ENCODE peak calls at places on chromosomes 3 and 15, in five cellular contexts. I, U, C, T and O are unnamed samples.

GRCh38 chr3:2923390-2923789 is 186.8 kb downstream of the IL5RA start:
- DNase-seq in I (no peak), U (no peak), C (no peak), T (no peak), O (no peak)

GRCh38 chr3:1439395-1439794 is 346.6 kb downstream of the CNTN6 start:
- DNase-seq in I (no peak), U (no peak), C (no peak), T (peak), O (no peak)

GRCh38 chr15:76168237-76168984 is 108.6 kb downstream of the TMEM266 start:
- DNase-seq in I (no peak), U (no peak), C (no peak), T (no peak), O (no peak)

GRCh38 chr3:158659454-158660237 is 12.8 kb downstream of the LXN start:
- DNase-seq in I (peak), U (peak), C (peak), T (peak), O (no peak)

GRCh38 chr15:62719316-62719715 is 323.2 kb upstream of the TPM1 start:
- DNase-seq in I (no peak), U (no peak), C (no peak), T (no peak), O (no peak)

GRCh38 chr3:135238866-135239434 is 443.9 kb downstream of the EPHB1 start:
- DNase-seq in I (no peak), U (no peak), C (no peak), T (no peak), O (no peak)

GRCh38 chr3:16950845-16951244 is 66.1 kb downstream of the PLCL2 start:
- DNase-seq in I (no peak), U (no peak), C (no peak), T (no peak), O (no peak)

GRCh38 chr3:12194209-12194608 is 35.5 kb upstream of the TIMP4 start:
- DNase-seq in I (no peak), U (no peak), C (no peak), T (no peak), O (no peak)

GRCh38 chr3:88863196-88863595 is 244.2 kb upstream of the EPHA3 start:
- DNase-seq in I (no peak), U (no peak), C (no peak), T (no peak), O (no peak)

GRCh38 chr3:185162634-185163033 is 9.8 kb upstream of the C3orf70 start:
- DNase-seq in I (no peak), U (no peak), C (no peak), T (no peak), O (no peak)

GRCh38 chr3:56137406-56137805 is 330.9 kb downstream of the ERC2 start:
- DNase-seq in I (no peak), U (no peak), C (no peak), T (no peak), O (no peak)

GRCh38 chr3:85172001-85172400 is 213.2 kb downstream of the CADM2 start:
- DNase-seq in I (no peak), U (no peak), C (no peak), T (no peak), O (no peak)

GRCh38 chr3:151707216-151707615 is 26.5 kb upstream of the AADACL2 start:
- DNase-seq in I (no peak), U (no peak), C (no peak), T (no peak), O (no peak)

GRCh38 chr3:107421170-107421792 is 44.0 kb downstream of the CCDC54 start:
- DNase-seq in I (no peak), U (no peak), C (no peak), T (no peak), O (no peak)

GRCh38 chr15:47289667-47290066 is 427.6 kb upstream of the SEMA6D start:
- DNase-seq in I (no peak), U (no peak), C (no peak), T (no peak), O (no peak)

GRCh38 chr15:27655063-27655462 is 444.1 kb downstream of the OCA2 start:
- DNase-seq in I (no peak), U (no peak), C (no peak), T (no peak), O (no peak)

GRCh38 chr15:101372149-101372577 is 77.1 kb upstream of the SNRPA1 start:
- DNase-seq in I (no peak), U (no peak), C (peak), T (no peak), O (no peak)

GRCh38 chr3:50585919-50586762 is 16.8 kb downstream of the HEMK1 start:
- DNase-seq in I (no peak), U (no peak), C (no peak), T (no peak), O (no peak)

GRCh38 chr15:29183071-29183831 is 86.4 kb downstream of the NSMCE3 start:
- DNase-seq in I (no peak), U (no peak), C (no peak), T (no peak), O (no peak)

GRCh38 chr15:62503451-62503850 is 338.4 kb upstream of the C2CD4B start:
- DNase-seq in I (peak), U (no peak), C (peak), T (no peak), O (peak)

GRCh38 chr3:74445541-74445940 is 168.9 kb downstream of the CNTN3 start:
- DNase-seq in I (no peak), U (no peak), C (no peak), T (no peak), O (no peak)

GRCh38 chr3:165920984-165921383 is 83.8 kb upstream of the BCHE start:
- DNase-seq in I (no peak), U (no peak), C (no peak), T (no peak), O (no peak)

GRCh38 chr3:171458056-171458856 is 1.9 kb downstream of the TNIK start:
- DNase-seq in I (no peak), U (no peak), C (no peak), T (peak), O (no peak)

GRCh38 chr3:127483902-127484591 is 106.5 kb downstream of the TPRA1 start:
- DNase-seq in I (no peak), U (no peak), C (peak), T (peak), O (no peak)

GRCh38 chr15:100663066-100663465 is 60.7 kb downstream of the ASB7 start:
- DNase-seq in I (no peak), U (peak), C (no peak), T (no peak), O (no peak)

GRCh38 chr3:100149130-100149529 is 34.8 kb upstream of the FILIP1L start:
- DNase-seq in I (no peak), U (no peak), C (no peak), T (no peak), O (no peak)

GRCh38 chr15:42608110-42608531 is 32.7 kb downstream of the STARD9 start:
- DNase-seq in I (no peak), U (no peak), C (no peak), T (no peak), O (no peak)

GRCh38 chr15:70761046-70761445 is 2.3 kb downstream of the UACA start:
- DNase-seq in I (no peak), U (no peak), C (no peak), T (no peak), O (no peak)

GRCh38 chr3:123113889-123114450 is 47.1 kb downstream of the PDIA5 start:
- DNase-seq in I (no peak), U (no peak), C (no peak), T (no peak), O (no peak)

GRCh38 chr3:89368846-89369245 is 261.4 kb downstream of the EPHA3 start:
- DNase-seq in I (no peak), U (no peak), C (no peak), T (no peak), O (no peak)

GRCh38 chr3:169627073-169627472 is 36.4 kb downstream of the MECOM start:
- DNase-seq in I (no peak), U (no peak), C (no peak), T (no peak), O (no peak)

GRCh38 chr3:72951259-72951722 is 45.3 kb upstream of the PPP4R2 start:
- DNase-seq in I (no peak), U (no peak), C (no peak), T (no peak), O (no peak)

GRCh38 chr3:59659755-59660154 is 609.9 kb upstream of the CFAP20DC start:
- DNase-seq in I (no peak), U (no peak), C (no peak), T (no peak), O (no peak)

GRCh38 chr3:141367038-141367730 is 1.1 kb upstream of the ZBTB38 start:
- DNase-seq in I (no peak), U (no peak), C (peak), T (no peak), O (no peak)

GRCh38 chr3:126621171-126621570 is 33.8 kb downstream of the TXNRD3 start:
- DNase-seq in I (no peak), U (no peak), C (no peak), T (no peak), O (no peak)

GRCh38 chr15:60390931-60391501 is 6.8 kb downstream of the ANXA2 start:
- DNase-seq in I (no peak), U (no peak), C (peak), T (peak), O (no peak)

GRCh38 chr3:118641608-118642007 is 393.0 kb downstream of the IGSF11 start:
- DNase-seq in I (no peak), U (no peak), C (no peak), T (no peak), O (no peak)

GRCh38 chr15:64905119-64905831 is 6.4 kb upstream of the ANKDD1A start:
- DNase-seq in I (peak), U (peak), C (peak), T (peak), O (peak)

GRCh38 chr3:167209011-167209410 is 171.1 kb downstream of the ZBBX start:
- DNase-seq in I (no peak), U (no peak), C (no peak), T (no peak), O (no peak)

GRCh38 chr15:32698773-32699390 is 18.9 kb upstream of the GREM1 start:
- DNase-seq in I (no peak), U (no peak), C (no peak), T (no peak), O (no peak)

DNA sequence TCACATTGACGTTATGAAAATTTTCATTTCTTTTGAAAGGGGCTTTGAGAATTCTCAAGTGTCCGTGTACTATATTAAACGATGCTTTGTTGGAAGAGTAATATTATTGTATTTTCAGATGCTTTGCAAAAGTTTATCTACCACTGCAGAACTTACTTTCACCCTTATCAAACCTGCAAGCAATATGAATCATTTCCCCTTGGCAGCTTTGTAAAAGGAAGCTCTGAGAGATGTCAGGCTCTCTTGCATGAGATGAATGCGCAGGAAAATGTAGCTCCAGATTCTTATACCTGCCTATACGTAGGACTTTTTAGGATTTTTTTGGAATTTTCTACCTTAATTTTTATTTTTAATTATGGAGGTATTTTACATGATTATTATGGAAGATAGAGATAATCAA is 34.5 kb downstream of the GPD1L start:
- DNase-seq in I (no peak), U (no peak), C (no peak), T (no peak), O (no peak)
- TF ChIP-seq EP300 in I (no peak), U (no peak), C (no peak), T (no peak), O (peak)

GRCh38 chr3:9314796-9315195 is 48.1 kb upstream of the THUMPD3 start:
- DNase-seq in I (no peak), U (no peak), C (no peak), T (no peak), O (no peak)
- TF ChIP-seq EP300 in I (no peak), U (no peak), C (no peak), T (no peak), O (no peak)

GRCh38 chr15:49620658-49621326 is at the start of the genes DTWD1 and FAM227B:
- DNase-seq in I (peak), U (peak), C (peak), T (peak), O (peak)
- TF ChIP-seq EP300 in I (peak), U (no peak), C (no peak), T (no peak), O (peak)

GRCh38 chr3:30673425-30674341 is 67.3 kb downstream of the TGFBR2 start:
- DNase-seq in I (no peak), U (no peak), C (no peak), T (no peak), O (no peak)
- TF ChIP-seq EP300 in I (no peak), U (no peak), C (no peak), T (no peak), O (no peak)

DNA sequence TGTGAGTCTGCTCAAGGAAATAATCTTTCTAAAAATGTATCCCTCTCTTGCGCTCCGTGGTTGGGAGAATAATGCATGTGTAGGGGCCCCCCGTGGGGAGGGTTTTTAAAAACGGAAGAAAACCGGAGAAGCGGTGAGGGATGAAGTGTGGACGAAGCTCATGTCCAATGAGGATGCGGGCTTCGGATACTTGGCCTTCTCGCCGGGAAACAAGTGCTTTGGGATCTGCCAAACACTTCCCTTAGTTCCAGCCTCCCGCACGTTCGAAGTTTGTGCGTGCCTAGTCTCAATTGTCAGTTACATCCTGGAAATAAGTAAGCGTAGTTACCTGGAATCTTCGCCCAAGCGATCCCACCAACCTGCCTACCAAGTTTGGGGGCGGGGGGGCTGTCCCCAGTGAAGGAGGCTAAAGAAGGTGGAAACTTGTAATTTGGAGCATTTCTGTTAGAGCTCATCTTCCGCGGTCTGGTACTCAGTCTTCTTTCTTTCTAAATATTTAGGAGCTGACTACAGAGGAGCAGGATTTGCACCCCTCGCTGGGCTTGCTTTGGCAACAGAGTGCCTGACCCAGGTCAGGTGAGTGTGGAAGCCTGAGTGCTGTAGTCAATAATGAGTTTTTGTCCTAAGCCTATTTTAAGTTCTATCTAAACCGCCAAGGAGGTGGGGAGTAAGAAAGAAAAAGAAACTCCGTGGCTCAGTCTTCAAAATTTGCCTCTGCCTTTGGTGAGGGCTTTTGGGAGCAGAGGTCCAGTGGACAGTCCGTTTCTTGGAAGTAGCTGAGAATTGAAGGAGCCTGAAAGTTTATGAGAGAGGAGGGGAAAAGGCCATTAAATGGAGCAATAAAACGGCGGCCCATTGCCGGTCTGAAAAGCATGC is 1.0 kb downstream of the ITPR1 start:
- DNase-seq in I (peak), U (no peak), C (peak), T (no peak), O (no peak)
- TF ChIP-seq EP300 in I (no peak), U (no peak), C (no peak), T (no peak), O (no peak)

GRCh38 chr15:81937189-81937588 is 108.6 kb downstream of the MEX3B start:
- DNase-seq in I (no peak), U (no peak), C (no peak), T (no peak), O (no peak)

GRCh38 chr15:81942157-81942556 is 103.7 kb downstream of the MEX3B start:
- DNase-seq in I (no peak), U (no peak), C (no peak), T (no peak), O (no peak)

GRCh38 chr15:81941479-81941878 is 104.3 kb downstream of the MEX3B start:
- DNase-seq in I (no peak), U (no peak), C (no peak), T (no peak), O (no peak)

GRCh38 chr15:81940467-81941451 is 105.1 kb downstream of the MEX3B start:
- DNase-seq in I (no peak), U (no peak), C (no peak), T (no peak), O (no peak)

GRCh38 chr15:81939604-81940440 is 106.0 kb downstream of the MEX3B start:
- DNase-seq in I (no peak), U (peak), C (no peak), T (no peak), O (no peak)
- TF ChIP-seq EP300 in I (no peak), U (no peak), C (no peak), T (no peak), O (no peak)

DNA sequence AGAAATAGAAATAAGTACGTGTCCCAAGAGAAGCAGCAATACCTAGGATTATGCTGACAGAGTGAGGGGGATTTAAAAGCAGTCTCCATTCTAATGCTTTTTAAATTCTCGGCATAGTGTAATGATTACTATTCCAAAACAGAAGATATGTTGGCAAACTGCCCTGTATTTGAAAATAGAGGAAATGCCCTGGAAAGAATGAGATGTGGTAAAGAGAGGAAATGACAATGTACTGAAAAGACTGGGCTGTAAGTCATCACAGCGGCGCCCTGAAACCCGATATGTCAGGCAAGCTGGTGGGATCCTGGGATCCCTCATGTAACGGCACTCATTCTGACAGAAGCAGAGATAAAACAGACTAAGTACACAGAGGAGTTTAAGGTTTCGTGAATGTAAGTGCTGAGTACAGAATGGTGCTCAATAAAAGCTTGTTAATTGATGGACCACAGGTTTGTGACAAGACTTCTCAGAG is 91.2 kb downstream of the NFKBIZ start:
- DNase-seq in I (no peak), U (no peak), C (peak), T (no peak), O (no peak)
- TF ChIP-seq EP300 in I (no peak), U (no peak), C (no peak), T (no peak), O (peak)

GRCh38 chr15:65921780-65922179 is 52.5 kb downstream of the RAB11A start:
- DNase-seq in I (no peak), U (no peak), C (no peak), T (no peak), O (no peak)

GRCh38 chr15:65920121-65920520 is 50.8 kb downstream of the RAB11A start:
- DNase-seq in I (no peak), U (no peak), C (no peak), T (peak), O (no peak)

GRCh38 chr15:65922621-65923020 is 53.3 kb downstream of the RAB11A start:
- DNase-seq in I (no peak), U (no peak), C (no peak), T (no peak), O (no peak)

GRCh38 chr15:65919353-65919752 is 50.1 kb downstream of the RAB11A start:
- DNase-seq in I (no peak), U (no peak), C (no peak), T (no peak), O (no peak)

GRCh38 chr15:65920825-65921309 is 51.6 kb downstream of the RAB11A start:
- DNase-seq in I (no peak), U (no peak), C (no peak), T (no peak), O (no peak)
- TF ChIP-seq EP300 in I (no peak), U (no peak), C (no peak), T (no peak), O (no peak)